ENCODE peak calls at places on chromosomes 13 and 19, in five cellular contexts. S is testis, D is left lung, R is thoracic aorta, Y is PC-3. Q is an unnamed sample.

GRCh38 chr13:39350461-39350881 is 252.5 kb downstream of the LHFPL6 start:
- DNase-seq in R (no peak), S (no peak), D (no peak), Y (no peak), Q (no peak)

GRCh38 chr13:94030415-94031119 is 448.9 kb downstream of the DCT start:
- DNase-seq in R (no peak), Y (no peak), S (no peak), D (no peak), Q (no peak)

GRCh38 chr13:51435002-51435578 is 17.7 kb downstream of the INTS6 start:
- DNase-seq in D (no peak), Y (peak; percentile 50), R (no peak), S (no peak), Q (no peak)

GRCh38 chr19:21705393-21705792 is 62.0 kb downstream of the ZNF100 start:
- DNase-seq in Y (no peak), R (no peak), D (no peak), S (no peak), Q (no peak)

GRCh38 chr19:39160889-39161672 is 35.5 kb downstream of the PAK4 start:
- DNase-seq in D (no peak), S (no peak), R (no peak), Y (peak; percentile 42), Q (no peak)

GRCh38 chr13:86563308-86563707 is 764.1 kb upstream of the SLITRK6 start:
- DNase-seq in Y (peak; percentile 63), R (no peak), D (no peak), S (no peak), Q (no peak)

GRCh38 chr19:53394522-53394973 is 401 bp upstream of the ZNF765 start:
- DNase-seq in Y (peak; percentile 63), R (peak; percentile 18), D (peak; percentile 52), S (peak; percentile 56), Q (peak; percentile 76)

GRCh38 chr19:7598180-7598579 is 2.5 kb downstream of the CAMSAP3 start:
- DNase-seq in R (no peak), Y (no peak), S (no peak), D (no peak), Q (no peak)

GRCh38 chr19:8401981-8402411 is 11.1 kb upstream of the MARCHF2 start:
- DNase-seq in D (no peak), S (no peak), R (no peak), Y (no peak), Q (no peak)

GRCh38 chr19:57778358-57778757 is 8.9 kb downstream of the ZNF586 start:
- DNase-seq in S (no peak), D (no peak), Y (no peak), R (no peak), Q (no peak)

GRCh38 chr13:71602327-71602726 is 264.7 kb downstream of the DACH1 start:
- DNase-seq in S (no peak), D (no peak), R (no peak), Y (no peak), Q (no peak)

GRCh38 chr19:48481191-48481500 is 12.0 kb downstream of the CYTH2 start:
- DNase-seq in Y (no peak), D (no peak), S (no peak), R (no peak), Q (no peak)

GRCh38 chr13:95745752-95746151 is 68.8 kb downstream of the DNAJC3 start:
- DNase-seq in S (no peak), Y (no peak), D (no peak), R (no peak), Q (no peak)

GRCh38 chr13:20501139-20501538 is 24.5 kb downstream of the CRYL1 start:
- DNase-seq in Y (no peak), R (no peak), D (no peak), S (no peak), Q (no peak)

GRCh38 chr19:16342002-16342715 is 17.5 kb downstream of the KLF2 start:
- DNase-seq in R (no peak), S (peak; percentile 70), Y (no peak), D (no peak), Q (no peak)

GRCh38 chr13:99046851-99047250 is 69.0 kb upstream of the DOCK9 start:
- DNase-seq in S (no peak), D (no peak), R (no peak), Y (no peak), Q (no peak)

GRCh38 chr13:37914781-37915391 is 45.3 kb upstream of the TRPC4 start:
- DNase-seq in Y (no peak), S (no peak), D (no peak), R (no peak), Q (no peak)

GRCh38 chr13:105817011-105817410 is 718.5 kb downstream of the EFNB2 start:
- DNase-seq in Y (peak; percentile 38), S (no peak), D (no peak), R (no peak), Q (no peak)

GRCh38 chr19:11931051-11931450 is 6.1 kb downstream of the ZNF700 start:
- DNase-seq in D (no peak), Y (no peak), S (no peak), R (no peak), Q (no peak)

GRCh38 chr13:29914591-29914990 is 64.2 kb upstream of the UBL3 start:
- DNase-seq in D (no peak), Y (no peak), R (no peak), S (no peak), Q (no peak)

GRCh38 chr19:17347361-17347760 is 10.0 kb downstream of the GTPBP3 start:
- DNase-seq in R (no peak), Y (no peak), D (no peak), S (no peak), Q (no peak)

GRCh38 chr19:1509589-1510441 is 3.0 kb downstream of the ADAMTSL5 start:
- DNase-seq in S (no peak), Y (no peak), D (no peak), R (no peak), Q (no peak)

GRCh38 chr19:1510442-1510806 is 2.4 kb downstream of the ADAMTSL5 start:
- DNase-seq in R (no peak), D (no peak), Y (no peak), S (no peak), Q (no peak)

GRCh38 chr19:1507763-1508506 is 4.9 kb downstream of the ADAMTSL5 start:
- DNase-seq in Y (peak; percentile 89), D (peak; percentile 88), S (peak; percentile 95), R (peak; percentile 72), Q (peak; percentile 93)

GRCh38 chr19:1507192-1507660 is 5.6 kb downstream of the ADAMTSL5 start:
- DNase-seq in S (no peak), R (no peak), Y (no peak), D (no peak), Q (no peak)

GRCh38 chr19:1508507-1508856 is 4.3 kb downstream of the ADAMTSL5 start:
- DNase-seq in R (no peak), Y (no peak), S (no peak), D (no peak), Q (no peak)
- TF ChIP-seq CTCF in R (no peak), Y (no peak), S (no peak), D (no peak), Q (no peak)

GRCh38 chr19:41410655-41411054 is 13.0 kb downstream of the BCKDHA start:
- DNase-seq in Y (no peak), R (no peak), D (no peak), S (no peak), Q (no peak)
- H3K27ac ChIP-seq in Y (no peak overlapping the region), R (no peak overlapping the region), D (peak overlapping the region; percentile 82), S (no peak overlapping the region), Q (no peak overlapping the region)

DNA sequence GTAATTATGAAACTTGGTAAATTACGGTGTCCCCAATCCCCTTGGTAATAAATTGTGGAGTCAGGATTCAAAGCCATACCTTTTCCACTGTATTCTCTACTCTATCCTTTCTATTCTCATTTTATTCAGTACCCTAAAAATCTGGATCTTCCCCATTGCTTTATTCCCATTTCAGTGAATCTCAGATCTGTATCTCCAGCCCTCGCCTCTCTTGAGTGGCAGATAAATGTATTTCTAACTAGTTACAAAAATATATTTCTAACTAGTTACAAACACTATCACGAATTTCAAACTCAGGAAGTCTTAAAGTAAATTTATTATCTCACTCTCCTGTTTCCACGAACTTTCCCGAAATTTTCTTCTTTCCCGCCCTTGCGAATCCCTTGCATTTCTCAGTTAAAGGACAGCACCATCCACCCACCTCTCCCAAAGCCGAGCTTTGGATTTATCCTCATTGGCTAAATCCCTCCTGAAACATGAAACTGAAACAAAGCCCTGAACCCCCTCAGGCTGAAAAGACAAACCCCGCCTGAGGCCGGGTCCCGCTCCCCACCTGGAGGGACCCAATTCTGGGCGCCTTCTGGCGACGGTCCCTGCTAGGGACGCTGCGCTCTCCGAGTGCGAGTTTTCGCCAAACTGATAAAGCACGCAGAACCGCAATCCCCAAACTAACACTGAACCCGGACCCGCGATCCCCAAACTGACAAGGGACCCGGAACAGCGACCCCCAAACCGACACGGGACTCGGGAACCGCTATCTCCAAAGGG is 164.3 kb upstream of the PABPC3 start:
- DNase-seq in D (no peak), Y (no peak), S (no peak), R (no peak), Q (no peak)
- H3K4me3 ChIP-seq in D (no peak overlapping the region), Y (no peak overlapping the region), S (peak overlapping the region; percentile 11), R (peak overlapping the region; percentile 27), Q (peak overlapping the region; percentile 39)

DNA sequence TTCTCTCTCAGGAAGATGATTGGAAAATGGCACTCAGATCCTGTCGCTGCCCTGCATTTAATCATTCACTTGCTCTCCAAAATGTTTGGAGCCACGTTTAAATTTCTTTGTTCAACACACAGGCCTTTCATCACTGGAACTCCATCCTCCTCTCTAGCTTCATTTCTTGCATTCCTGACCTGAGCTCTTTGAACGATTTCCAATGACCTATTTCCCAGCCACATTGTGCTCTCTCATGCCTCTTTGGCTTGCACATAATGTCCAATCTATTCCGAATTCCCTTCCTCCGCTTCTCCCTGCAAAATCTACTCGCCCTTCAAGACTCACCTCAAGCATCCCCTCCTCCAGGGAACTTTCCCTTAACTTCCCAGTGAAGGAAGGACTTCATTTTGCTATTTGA is 287.4 kb upstream of the NBEA start:
- DNase-seq in Y (no peak), R (no peak), D (no peak), S (peak; percentile 29), Q (no peak)
- TF ChIP-seq CTCF in Y (no peak), R (no peak), D (no peak), S (no peak), Q (no peak)

GRCh38 chr13:32330438-32330837 is 15.1 kb downstream of the BRCA2 start:
- DNase-seq in D (no peak), S (no peak), R (no peak), Y (no peak), Q (no peak)
- H3K27ac ChIP-seq in D (no peak overlapping the region), S (no peak overlapping the region), R (no peak overlapping the region), Y (no peak overlapping the region), Q (no peak overlapping the region)

DNA sequence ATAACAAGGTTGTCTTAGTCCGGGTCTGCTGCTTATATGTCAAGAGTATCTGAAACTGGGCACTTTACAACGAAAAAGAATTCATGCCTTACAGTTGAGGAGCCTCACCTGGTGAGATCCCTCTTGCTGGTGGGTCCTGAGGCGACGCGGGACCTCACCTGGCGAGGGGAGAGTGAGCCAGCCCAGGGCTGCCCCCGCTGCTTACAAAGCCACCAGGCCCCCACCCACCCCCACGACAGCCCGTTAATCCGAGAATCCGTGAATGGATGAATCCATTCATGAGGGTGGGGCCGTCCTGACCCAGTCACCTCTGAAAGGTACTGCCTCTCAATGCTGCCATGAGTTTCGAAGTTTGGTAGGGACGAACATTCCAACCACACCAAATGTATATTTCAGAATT is 54.0 kb upstream of the F7 start:
- DNase-seq in D (no peak), R (no peak), S (no peak), Y (no peak), Q (no peak)
- H3K4me3 ChIP-seq in D (no peak overlapping the region), R (no peak overlapping the region), S (no peak overlapping the region), Y (no peak overlapping the region), Q (no peak overlapping the region)

Q was measured in coronary artery.